ENCODE peak calls at places on chromosomes 1 and 21, in eight cellular contexts. G is ovary, X is heart right ventricle, L is glutamatergic neuron, Q is astrocyte, E is neural progenitor cell, K is BE2C, P is AG10803. V is an unnamed sample.

GRCh38 chr1:14362331-14362730 is 236.2 kb upstream of the KAZN start:
- DNase-seq in G (no peak), E (no peak), P (no peak), K (no peak), Q (no peak), X (no peak), L (no peak), V (no peak)

GRCh38 chr1:154463512-154463990 is 38.5 kb upstream of the TDRD10 start:
- DNase-seq in E (no peak), K (no peak), L (no peak), Q (no peak), P (peak), X (no peak), G (no peak), V (no peak)

GRCh38 chr1:158611916-158612315 is 6.8 kb downstream of the OR10Z1 start:
- DNase-seq in Q (no peak), P (no peak), E (no peak), K (no peak), G (no peak), L (no peak), X (no peak), V (no peak)

GRCh38 chr1:27755286-27755685 is 17.7 kb upstream of the STX12 start:
- DNase-seq in X (no peak), P (no peak), L (no peak), Q (no peak), E (no peak), K (no peak), G (peak), V (no peak)

GRCh38 chr1:83065952-83066727 is 932.8 kb downstream of the TTLL7 start:
- DNase-seq in L (no peak), P (no peak), Q (no peak), K (no peak), X (no peak), E (no peak), G (no peak), V (no peak)

GRCh38 chr1:168151935-168152334 is 15.2 kb upstream of the GPR161 start:
- DNase-seq in E (no peak), Q (no peak), G (no peak), X (no peak), K (no peak), L (no peak), P (no peak), V (no peak)

GRCh38 chr1:25866288-25866687 is 7.0 kb upstream of the AUNIP start:
- DNase-seq in E (no peak), G (no peak), Q (no peak), X (no peak), K (no peak), P (no peak), L (no peak), V (no peak)

GRCh38 chr1:36034692-36035091 is 49.2 kb upstream of the TEKT2 start:
- DNase-seq in Q (peak), K (no peak), G (no peak), E (no peak), X (no peak), L (no peak), P (peak), V (no peak)

GRCh38 chr1:205519541-205520131 is 15.2 kb downstream of the CDK18 start:
- DNase-seq in X (peak), P (peak), K (no peak), E (no peak), G (no peak), Q (no peak), L (no peak), V (no peak)

GRCh38 chr1:176531896-176532892 is 69.2 kb downstream of the PAPPA2 start:
- DNase-seq in X (no peak), G (no peak), L (no peak), Q (no peak), P (no peak), E (no peak), K (no peak), V (no peak)

GRCh38 chr1:98331232-98331631 is 330.3 kb upstream of the SNX7 start:
- DNase-seq in G (no peak), K (no peak), P (peak), E (no peak), Q (peak), X (no peak), L (no peak), V (no peak)

GRCh38 chr1:68495968-68496679 is 758 bp downstream of the DEPDC1 start:
- DNase-seq in L (peak), Q (no peak), X (no peak), E (peak), G (no peak), K (no peak), P (no peak), V (no peak)

GRCh38 chr21:45223236-45223992 is 64.3 kb downstream of the POFUT2 start:
- DNase-seq in Q (no peak), P (no peak), K (no peak), E (no peak), G (no peak), X (no peak), L (no peak), V (no peak)

GRCh38 chr1:10515627-10516026 is 40.9 kb downstream of the PEX14 start:
- DNase-seq in E (no peak), P (no peak), Q (no peak), X (no peak), G (no peak), L (no peak), K (no peak), V (no peak)

GRCh38 chr1:38465463-38465862 is 394.1 kb downstream of the RRAGC start:
- DNase-seq in X (no peak), L (no peak), K (no peak), G (no peak), E (no peak), Q (no peak), P (no peak), V (no peak)

GRCh38 chr1:24959623-24959975 is 29.5 kb upstream of the RUNX3 start:
- DNase-seq in Q (no peak), X (no peak), K (no peak), L (no peak), E (no peak), G (no peak), P (no peak), V (no peak)

GRCh38 chr1:183719289-183719688 is 66.2 kb upstream of the APOBEC4 start:
- DNase-seq in L (no peak), P (no peak), X (no peak), K (no peak), E (peak), Q (no peak), G (no peak), V (no peak)

GRCh38 chr1:183891158-183891557 is 86.2 kb downstream of the RGL1 start:
- DNase-seq in Q (no peak), E (no peak), X (no peak), L (no peak), K (no peak), P (no peak), G (no peak), V (no peak)

GRCh38 chr1:237115035-237115434 is 73.1 kb downstream of the RYR2 start:
- DNase-seq in P (no peak), K (peak), G (no peak), L (no peak), X (no peak), Q (no peak), E (peak), V (no peak)

GRCh38 chr1:154541231-154541630 is 17.2 kb downstream of the UBE2Q1 start:
- DNase-seq in Q (no peak), X (no peak), G (no peak), L (no peak), K (no peak), E (no peak), P (no peak), V (no peak)

GRCh38 chr1:27111771-27112573 is 43.0 kb downstream of the SLC9A1 start:
- DNase-seq in P (peak), Q (peak), K (peak), G (peak), E (no peak), L (peak), X (peak), V (no peak)

GRCh38 chr1:182197555-182197954 is 136.0 kb upstream of the ZNF648 start:
- DNase-seq in E (no peak), X (no peak), G (peak), Q (no peak), K (no peak), L (no peak), P (peak), V (no peak)

DNA sequence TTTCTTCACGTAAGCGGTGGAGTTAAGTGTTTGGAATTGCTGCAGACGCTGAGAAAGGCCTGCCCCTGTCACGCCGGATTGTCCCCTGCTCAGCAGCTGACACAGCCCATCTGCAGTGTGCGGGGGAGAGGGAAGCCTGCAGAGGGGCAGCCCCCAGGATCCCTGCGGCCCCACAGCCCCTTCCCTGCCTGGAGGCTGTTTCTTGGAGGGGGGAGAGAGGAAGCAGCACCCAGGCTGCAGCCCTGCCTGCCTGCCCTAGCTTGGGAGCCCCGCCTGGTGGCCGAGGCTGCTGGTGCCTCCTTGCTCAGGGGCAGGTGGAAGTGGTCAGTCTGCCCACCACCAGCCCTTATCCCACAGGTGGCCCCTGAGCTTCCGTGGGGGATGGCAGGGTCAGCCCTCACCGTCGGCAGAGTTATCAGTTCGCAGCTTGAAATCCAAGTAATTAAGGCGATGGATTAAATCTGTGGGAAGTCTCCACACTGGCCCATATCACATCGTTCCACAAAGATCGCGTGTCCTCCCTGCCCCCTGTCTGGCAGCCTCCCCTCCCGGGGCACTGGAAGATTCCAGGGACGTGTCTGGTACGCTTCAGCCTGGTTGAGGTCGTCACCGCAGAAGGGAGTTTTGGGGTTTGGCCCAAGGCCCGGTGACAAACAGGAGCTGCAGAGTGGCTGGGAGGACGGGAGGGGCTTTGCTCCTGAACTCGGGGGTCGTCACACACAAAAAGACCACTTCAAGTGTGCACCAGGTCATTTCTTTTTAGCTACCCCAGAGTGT is 50.9 kb downstream of the PRDM16 start:
- DNase-seq in K (no peak), E (no peak), Q (peak), G (no peak), P (no peak), L (no peak), X (peak), V (no peak)
- TF ChIP-seq CTCF in K (no peak), E (peak), Q (no peak), G (no peak), P (no peak), L (peak), X (peak), V (no peak)

GRCh38 chr1:8739377-8739776 is 78.1 kb downstream of the RERE start:
- DNase-seq in Q (no peak), E (no peak), G (no peak), K (no peak), X (no peak), P (no peak), L (no peak), V (no peak)
- TF ChIP-seq CTCF in Q (no peak), E (peak), G (no peak), K (peak), X (no peak), P (no peak), L (no peak), V (no peak)

GRCh38 chr1:203031467-203031866 is 5.2 kb downstream of the PPFIA4 start:
- DNase-seq in E (no peak), K (no peak), Q (no peak), X (no peak), G (no peak), L (no peak), P (no peak), V (no peak)
- TF ChIP-seq CTCF in E (peak), K (peak), Q (peak), X (no peak), G (no peak), L (peak), P (peak), V (peak)

DNA sequence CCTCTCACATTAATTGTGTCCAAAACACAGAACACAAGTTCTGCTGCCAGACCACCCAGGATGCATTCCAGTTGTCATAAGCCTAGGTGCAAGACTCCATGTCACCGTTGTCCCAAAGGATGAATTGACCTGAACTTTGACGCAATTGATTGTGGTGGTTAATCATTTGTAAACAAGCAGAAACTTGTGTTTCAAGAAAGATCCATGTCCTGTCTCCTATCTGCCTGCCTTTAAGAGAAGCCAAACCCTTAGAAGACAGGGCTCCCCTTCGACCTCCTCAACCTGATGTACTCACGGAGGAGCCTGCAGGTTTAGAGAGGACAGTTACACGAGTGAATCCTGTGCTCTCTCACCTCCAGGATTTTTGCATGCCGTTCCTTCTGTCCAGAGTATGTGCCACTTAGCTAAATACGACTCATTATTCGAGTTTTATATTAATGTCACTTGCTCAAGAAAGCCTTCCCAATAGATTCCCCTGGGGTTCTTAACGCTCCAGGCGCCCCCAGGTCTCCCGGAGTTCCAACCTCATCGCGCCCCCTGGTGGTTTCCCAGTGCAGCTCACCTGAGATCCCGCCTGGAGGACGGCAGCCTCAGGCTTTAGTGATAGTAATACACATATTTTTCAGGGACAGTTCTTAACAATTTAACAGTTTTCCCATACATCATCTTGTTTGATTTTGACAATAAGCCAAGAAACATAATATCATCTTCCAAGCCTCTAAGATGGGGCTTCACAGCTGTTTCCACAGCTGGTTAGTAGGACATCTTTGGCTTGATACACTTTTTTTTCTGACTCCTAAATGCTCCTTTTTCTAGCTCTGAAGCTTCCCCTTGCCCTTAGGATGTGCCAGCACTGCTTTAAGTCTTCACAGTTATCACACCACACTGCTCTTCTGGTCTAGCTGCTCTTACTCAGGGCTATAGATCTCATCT is 2.4 kb upstream of the C8B start:
- DNase-seq in L (peak), P (no peak), X (peak), E (peak), Q (no peak), G (peak), K (peak), V (no peak)
- TF ChIP-seq CTCF in L (peak), P (peak), X (peak), E (peak), Q (peak), G (no peak), K (peak), V (peak)

GRCh38 chr1:173005196-173005864 is 45.4 kb downstream of the TNFSF18 start:
- DNase-seq in P (no peak), L (no peak), K (no peak), Q (no peak), X (no peak), E (no peak), G (no peak), V (no peak)
- TF ChIP-seq CTCF in P (peak), L (no peak), K (no peak), Q (peak), X (no peak), E (no peak), G (no peak), V (no peak)

DNA sequence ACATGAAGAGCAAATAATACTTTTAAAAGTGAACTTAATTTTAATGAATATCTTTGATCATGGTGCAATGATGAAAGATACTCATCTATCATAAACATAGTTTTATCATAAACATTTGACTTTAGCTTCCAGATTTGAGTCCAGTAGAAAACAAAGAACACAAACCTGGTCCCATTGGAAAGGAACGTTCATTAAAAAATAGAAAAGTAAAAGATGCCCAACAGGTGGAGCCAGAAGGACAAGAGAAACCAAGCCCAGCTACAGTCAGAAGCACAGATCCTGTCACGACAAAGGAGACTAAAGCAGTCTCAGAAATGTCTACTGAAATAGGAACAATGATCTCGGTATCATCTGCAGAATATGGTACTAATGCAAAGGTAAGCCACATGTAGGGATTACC is 55.6 kb upstream of the MYOCOS start:
- DNase-seq in G (no peak), P (no peak), E (no peak), X (no peak), Q (no peak), K (no peak), L (no peak), V (no peak)
- TF ChIP-seq CTCF in G (no peak), P (no peak), E (peak), X (no peak), Q (no peak), K (peak), L (no peak), V (no peak)

DNA sequence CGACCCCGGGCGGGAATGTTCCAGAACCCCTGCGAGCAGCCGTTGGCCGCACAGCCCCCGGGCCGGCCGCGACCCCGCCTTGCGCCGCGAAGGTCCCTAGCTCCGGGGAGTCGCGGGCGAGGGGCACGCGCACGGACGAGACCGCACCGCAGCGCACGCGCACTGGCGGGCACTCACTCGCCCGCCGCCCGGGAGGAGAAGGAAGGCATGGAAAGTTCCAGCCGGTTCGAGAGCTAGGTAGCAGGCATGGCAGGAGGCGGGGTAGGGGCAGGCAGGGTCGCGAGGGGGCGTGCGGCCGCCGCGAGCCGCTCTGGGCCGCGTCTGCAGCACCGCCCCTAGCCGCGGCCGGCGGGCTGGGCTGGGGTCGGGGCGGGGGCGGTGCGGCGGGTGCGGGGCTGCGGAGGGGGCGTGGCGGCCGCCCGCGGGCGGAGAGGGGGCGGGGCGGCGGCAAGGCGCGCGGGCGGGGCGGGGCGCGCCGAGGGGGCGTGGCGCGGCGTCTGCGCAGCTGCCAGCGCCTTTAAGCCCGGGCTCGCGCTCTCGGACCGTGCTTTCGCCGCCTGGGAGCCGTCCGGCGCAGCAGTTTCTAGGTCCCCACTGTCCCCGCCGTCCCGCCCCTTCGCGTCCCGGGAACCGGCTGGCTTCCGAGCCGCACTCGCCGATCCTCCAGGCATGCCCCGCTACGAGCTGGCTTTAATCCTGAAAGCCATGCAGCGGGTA is at the start of the genes MRPS6 and SLC5A3:
- DNase-seq in X (peak), P (peak), G (peak), K (peak), E (peak), L (peak), Q (peak), V (peak)
- TF ChIP-seq CTCF in X (peak), P (no peak), G (no peak), K (peak), E (peak), L (peak), Q (no peak), V (no peak)

GRCh38 chr1:53577141-53578100 is 118.2 kb downstream of the DMRTB1 start:
- DNase-seq in K (no peak), X (no peak), G (no peak), L (peak), P (no peak), E (peak), Q (no peak), V (peak)
- TF ChIP-seq CTCF in K (no peak), X (no peak), G (no peak), L (no peak), P (no peak), E (peak), Q (no peak), V (no peak)

GRCh38 chr1:41322835-41323234 is 38.4 kb upstream of the FOXO6 start:
- DNase-seq in K (peak), X (peak), Q (no peak), P (peak), L (no peak), G (no peak), E (peak), V (no peak)
- TF ChIP-seq CTCF in K (peak), X (peak), Q (peak), P (peak), L (peak), G (no peak), E (peak), V (no peak)

GRCh38 chr1:91949356-91949699 is at the start of gene BRDT:
- DNase-seq in K (no peak), L (no peak), E (no peak), P (no peak), G (no peak), X (no peak), Q (no peak), V (no peak)

GRCh38 chr1:91948501-91949355 is 473 bp upstream of the BRDT start:
- DNase-seq in P (no peak), E (no peak), Q (no peak), L (no peak), G (no peak), K (no peak), X (no peak), V (no peak)

GRCh38 chr1:91940496-91940895 is 8.7 kb upstream of the BRDT start:
- DNase-seq in G (no peak), Q (no peak), E (no peak), L (no peak), P (no peak), K (no peak), X (no peak), V (no peak)

GRCh38 chr1:91948097-91948496 is 1.1 kb upstream of the BRDT start:
- DNase-seq in K (no peak), Q (no peak), P (no peak), G (no peak), X (no peak), L (no peak), E (no peak), V (no peak)

GRCh38 chr1:91944087-91944486 is 5.1 kb upstream of the BRDT start:
- DNase-seq in E (no peak), P (no peak), Q (no peak), G (no peak), X (no peak), L (no peak), K (no peak), V (no peak)
- TF ChIP-seq CTCF in E (no peak), P (no peak), Q (no peak), G (no peak), X (no peak), L (no peak), K (no peak), V (no peak)

V was measured in mesothelial cell of epicardium.